ENCODE peak calls at places on chromosomes 1 and 21, in ten cellular contexts. One of them, this sample, is unnamed.

GRCh38 chr1:157878059-157878458 is 36.5 kb upstream of the CD5L start:
- DNase-seq in stimulated activated CD4-positive, alpha-beta T cell treated with anti-CD3 and anti-CD28 coated beads, Interleukin-15, amount 100 ng/mL, for 1 hour: no peak
- DNase-seq in heart right ventricle: no peak
- DNase-seq in heart left ventricle: no peak
- DNase-seq in NCI-H1436: no peak
- DNase-seq in naive thymus-derived CD8-positive, alpha-beta T cell: no peak
- DNase-seq in effector CD4-positive, alpha-beta T cell: no peak
- DNase-seq in cardiac fibroblast: peak
- DNase-seq in EL: peak
- DNase-seq in NCI-H1694 treated with DMSO at 0.1 percent for 48 hours: peak
- DNase-seq in this sample: no peak

GRCh38 chr1:167486090-167486824 is 32.1 kb downstream of the CD247 start:
- DNase-seq in heart right ventricle: no peak
- DNase-seq in stimulated activated CD4-positive, alpha-beta T cell treated with anti-CD3 and anti-CD28 coated beads, Interleukin-15, amount 100 ng/mL, for 1 hour: no peak
- DNase-seq in NCI-H1436: no peak
- DNase-seq in naive thymus-derived CD8-positive, alpha-beta T cell: no peak
- DNase-seq in EL: no peak
- DNase-seq in NCI-H1694 treated with DMSO at 0.1 percent for 48 hours: no peak
- DNase-seq in effector CD4-positive, alpha-beta T cell: no peak
- DNase-seq in cardiac fibroblast: no peak
- DNase-seq in heart left ventricle: no peak
- DNase-seq in this sample: no peak

GRCh38 chr1:94334764-94335163 is 83.4 kb upstream of the ABCD3 start:
- DNase-seq in naive thymus-derived CD8-positive, alpha-beta T cell: no peak
- DNase-seq in stimulated activated CD4-positive, alpha-beta T cell treated with anti-CD3 and anti-CD28 coated beads, Interleukin-15, amount 100 ng/mL, for 1 hour: no peak
- DNase-seq in effector CD4-positive, alpha-beta T cell: no peak
- DNase-seq in heart left ventricle: no peak
- DNase-seq in cardiac fibroblast: no peak
- DNase-seq in NCI-H1694 treated with DMSO at 0.1 percent for 48 hours: no peak
- DNase-seq in NCI-H1436: no peak
- DNase-seq in heart right ventricle: no peak
- DNase-seq in EL: no peak
- DNase-seq in this sample: no peak

GRCh38 chr1:244964112-244964971 is 100.0 kb upstream of the HNRNPU start:
- DNase-seq in cardiac fibroblast: peak
- DNase-seq in NCI-H1694 treated with DMSO at 0.1 percent for 48 hours: no peak
- DNase-seq in heart left ventricle: no peak
- DNase-seq in stimulated activated CD4-positive, alpha-beta T cell treated with anti-CD3 and anti-CD28 coated beads, Interleukin-15, amount 100 ng/mL, for 1 hour: no peak
- DNase-seq in heart right ventricle: no peak
- DNase-seq in naive thymus-derived CD8-positive, alpha-beta T cell: no peak
- DNase-seq in effector CD4-positive, alpha-beta T cell: no peak
- DNase-seq in EL: peak
- DNase-seq in NCI-H1436: no peak
- DNase-seq in this sample: no peak

GRCh38 chr1:50208296-50208695 is 99.6 kb downstream of the ELAVL4 start:
- DNase-seq in heart left ventricle: no peak
- DNase-seq in cardiac fibroblast: no peak
- DNase-seq in NCI-H1694 treated with DMSO at 0.1 percent for 48 hours: no peak
- DNase-seq in stimulated activated CD4-positive, alpha-beta T cell treated with anti-CD3 and anti-CD28 coated beads, Interleukin-15, amount 100 ng/mL, for 1 hour: no peak
- DNase-seq in heart right ventricle: no peak
- DNase-seq in EL: no peak
- DNase-seq in naive thymus-derived CD8-positive, alpha-beta T cell: no peak
- DNase-seq in effector CD4-positive, alpha-beta T cell: no peak
- DNase-seq in NCI-H1436: peak
- DNase-seq in this sample: no peak

GRCh38 chr1:52674497-52675384 is 23.4 kb downstream of the COA7 start:
- DNase-seq in stimulated activated CD4-positive, alpha-beta T cell treated with anti-CD3 and anti-CD28 coated beads, Interleukin-15, amount 100 ng/mL, for 1 hour: no peak
- DNase-seq in EL: no peak
- DNase-seq in NCI-H1694 treated with DMSO at 0.1 percent for 48 hours: no peak
- DNase-seq in heart left ventricle: no peak
- DNase-seq in naive thymus-derived CD8-positive, alpha-beta T cell: no peak
- DNase-seq in NCI-H1436: no peak
- DNase-seq in heart right ventricle: no peak
- DNase-seq in effector CD4-positive, alpha-beta T cell: no peak
- DNase-seq in cardiac fibroblast: peak
- DNase-seq in this sample: no peak

GRCh38 chr1:107523061-107523460 is 382.2 kb downstream of the NTNG1 start:
- DNase-seq in NCI-H1694 treated with DMSO at 0.1 percent for 48 hours: no peak
- DNase-seq in EL: no peak
- DNase-seq in heart left ventricle: no peak
- DNase-seq in heart right ventricle: no peak
- DNase-seq in stimulated activated CD4-positive, alpha-beta T cell treated with anti-CD3 and anti-CD28 coated beads, Interleukin-15, amount 100 ng/mL, for 1 hour: no peak
- DNase-seq in naive thymus-derived CD8-positive, alpha-beta T cell: no peak
- DNase-seq in NCI-H1436: no peak
- DNase-seq in effector CD4-positive, alpha-beta T cell: no peak
- DNase-seq in cardiac fibroblast: no peak
- DNase-seq in this sample: no peak

GRCh38 chr1:214281030-214281901 is at the start of gene SMYD2:
- DNase-seq in NCI-H1436: peak
- DNase-seq in cardiac fibroblast: peak
- DNase-seq in effector CD4-positive, alpha-beta T cell: peak
- DNase-seq in heart right ventricle: peak
- DNase-seq in NCI-H1694 treated with DMSO at 0.1 percent for 48 hours: peak
- DNase-seq in stimulated activated CD4-positive, alpha-beta T cell treated with anti-CD3 and anti-CD28 coated beads, Interleukin-15, amount 100 ng/mL, for 1 hour: peak
- DNase-seq in heart left ventricle: peak
- DNase-seq in naive thymus-derived CD8-positive, alpha-beta T cell: peak
- DNase-seq in EL: peak
- DNase-seq in this sample: no peak

GRCh38 chr1:231443363-231443762 is 21.3 kb upstream of the EGLN1 start:
- DNase-seq in cardiac fibroblast: no peak
- DNase-seq in NCI-H1436: no peak
- DNase-seq in effector CD4-positive, alpha-beta T cell: no peak
- DNase-seq in stimulated activated CD4-positive, alpha-beta T cell treated with anti-CD3 and anti-CD28 coated beads, Interleukin-15, amount 100 ng/mL, for 1 hour: no peak
- DNase-seq in naive thymus-derived CD8-positive, alpha-beta T cell: no peak
- DNase-seq in heart left ventricle: no peak
- DNase-seq in EL: no peak
- DNase-seq in NCI-H1694 treated with DMSO at 0.1 percent for 48 hours: no peak
- DNase-seq in heart right ventricle: no peak
- DNase-seq in this sample: no peak

GRCh38 chr21:38440746-38441145 is 57.5 kb downstream of the ERG start:
- DNase-seq in heart left ventricle: no peak
- DNase-seq in EL: peak
- DNase-seq in cardiac fibroblast: peak
- DNase-seq in NCI-H1436: no peak
- DNase-seq in effector CD4-positive, alpha-beta T cell: no peak
- DNase-seq in NCI-H1694 treated with DMSO at 0.1 percent for 48 hours: no peak
- DNase-seq in heart right ventricle: no peak
- DNase-seq in stimulated activated CD4-positive, alpha-beta T cell treated with anti-CD3 and anti-CD28 coated beads, Interleukin-15, amount 100 ng/mL, for 1 hour: no peak
- DNase-seq in naive thymus-derived CD8-positive, alpha-beta T cell: no peak
- DNase-seq in this sample: no peak

GRCh38 chr1:31756578-31756977 is 7.6 kb downstream of the ADGRB2 start:
- DNase-seq in cardiac fibroblast: no peak
- DNase-seq in heart left ventricle: no peak
- DNase-seq in EL: no peak
- DNase-seq in heart right ventricle: no peak
- DNase-seq in effector CD4-positive, alpha-beta T cell: no peak
- DNase-seq in NCI-H1694 treated with DMSO at 0.1 percent for 48 hours: no peak
- DNase-seq in naive thymus-derived CD8-positive, alpha-beta T cell: no peak
- DNase-seq in NCI-H1436: no peak
- DNase-seq in stimulated activated CD4-positive, alpha-beta T cell treated with anti-CD3 and anti-CD28 coated beads, Interleukin-15, amount 100 ng/mL, for 1 hour: no peak
- DNase-seq in this sample: no peak

GRCh38 chr1:113576271-113576670 is 183.0 kb downstream of the PHTF1 start:
- DNase-seq in heart left ventricle: no peak
- DNase-seq in NCI-H1436: no peak
- DNase-seq in NCI-H1694 treated with DMSO at 0.1 percent for 48 hours: no peak
- DNase-seq in cardiac fibroblast: no peak
- DNase-seq in stimulated activated CD4-positive, alpha-beta T cell treated with anti-CD3 and anti-CD28 coated beads, Interleukin-15, amount 100 ng/mL, for 1 hour: no peak
- DNase-seq in naive thymus-derived CD8-positive, alpha-beta T cell: no peak
- DNase-seq in EL: no peak
- DNase-seq in effector CD4-positive, alpha-beta T cell: no peak
- DNase-seq in heart right ventricle: no peak
- DNase-seq in this sample: no peak

GRCh38 chr1:28526886-28527285 is 21.0 kb downstream of the RCC1 start:
- DNase-seq in NCI-H1436: no peak
- DNase-seq in naive thymus-derived CD8-positive, alpha-beta T cell: no peak
- DNase-seq in heart left ventricle: no peak
- DNase-seq in NCI-H1694 treated with DMSO at 0.1 percent for 48 hours: no peak
- DNase-seq in EL: peak
- DNase-seq in heart right ventricle: no peak
- DNase-seq in effector CD4-positive, alpha-beta T cell: no peak
- DNase-seq in stimulated activated CD4-positive, alpha-beta T cell treated with anti-CD3 and anti-CD28 coated beads, Interleukin-15, amount 100 ng/mL, for 1 hour: no peak
- DNase-seq in cardiac fibroblast: peak
- DNase-seq in this sample: no peak

GRCh38 chr1:94069649-94070285 is 51.2 kb downstream of the ABCA4 start:
- DNase-seq in stimulated activated CD4-positive, alpha-beta T cell treated with anti-CD3 and anti-CD28 coated beads, Interleukin-15, amount 100 ng/mL, for 1 hour: no peak
- DNase-seq in NCI-H1436: no peak
- DNase-seq in EL: peak
- DNase-seq in NCI-H1694 treated with DMSO at 0.1 percent for 48 hours: no peak
- DNase-seq in heart left ventricle: no peak
- DNase-seq in heart right ventricle: no peak
- DNase-seq in cardiac fibroblast: peak
- DNase-seq in naive thymus-derived CD8-positive, alpha-beta T cell: no peak
- DNase-seq in effector CD4-positive, alpha-beta T cell: no peak
- DNase-seq in this sample: peak

GRCh38 chr1:53585565-53585964 is 126.4 kb downstream of the DMRTB1 start:
- DNase-seq in stimulated activated CD4-positive, alpha-beta T cell treated with anti-CD3 and anti-CD28 coated beads, Interleukin-15, amount 100 ng/mL, for 1 hour: no peak
- DNase-seq in NCI-H1436: no peak
- DNase-seq in naive thymus-derived CD8-positive, alpha-beta T cell: no peak
- DNase-seq in heart right ventricle: no peak
- DNase-seq in heart left ventricle: no peak
- DNase-seq in cardiac fibroblast: no peak
- DNase-seq in EL: no peak
- DNase-seq in effector CD4-positive, alpha-beta T cell: no peak
- DNase-seq in NCI-H1694 treated with DMSO at 0.1 percent for 48 hours: no peak
- DNase-seq in this sample: no peak

GRCh38 chr1:113881661-113882060 is 5.7 kb downstream of the BCL2L15 start:
- DNase-seq in heart right ventricle: no peak
- DNase-seq in naive thymus-derived CD8-positive, alpha-beta T cell: no peak
- DNase-seq in heart left ventricle: no peak
- DNase-seq in effector CD4-positive, alpha-beta T cell: no peak
- DNase-seq in NCI-H1436: no peak
- DNase-seq in NCI-H1694 treated with DMSO at 0.1 percent for 48 hours: no peak
- DNase-seq in EL: no peak
- DNase-seq in stimulated activated CD4-positive, alpha-beta T cell treated with anti-CD3 and anti-CD28 coated beads, Interleukin-15, amount 100 ng/mL, for 1 hour: no peak
- DNase-seq in cardiac fibroblast: no peak
- DNase-seq in this sample: no peak

GRCh38 chr1:228538831-228539230 is 51.6 kb downstream of the RNF187 start:
- DNase-seq in EL: no peak
- DNase-seq in NCI-H1436: no peak
- DNase-seq in effector CD4-positive, alpha-beta T cell: no peak
- DNase-seq in heart left ventricle: no peak
- DNase-seq in naive thymus-derived CD8-positive, alpha-beta T cell: no peak
- DNase-seq in stimulated activated CD4-positive, alpha-beta T cell treated with anti-CD3 and anti-CD28 coated beads, Interleukin-15, amount 100 ng/mL, for 1 hour: no peak
- DNase-seq in heart right ventricle: no peak
- DNase-seq in cardiac fibroblast: no peak
- DNase-seq in NCI-H1694 treated with DMSO at 0.1 percent for 48 hours: no peak
- DNase-seq in this sample: no peak

GRCh38 chr1:84402060-84402459 is 3.8 kb downstream of the DNASE2B start:
- DNase-seq in stimulated activated CD4-positive, alpha-beta T cell treated with anti-CD3 and anti-CD28 coated beads, Interleukin-15, amount 100 ng/mL, for 1 hour: no peak
- DNase-seq in heart left ventricle: no peak
- DNase-seq in EL: no peak
- DNase-seq in NCI-H1436: no peak
- DNase-seq in effector CD4-positive, alpha-beta T cell: no peak
- DNase-seq in NCI-H1694 treated with DMSO at 0.1 percent for 48 hours: no peak
- DNase-seq in naive thymus-derived CD8-positive, alpha-beta T cell: no peak
- DNase-seq in cardiac fibroblast: peak
- DNase-seq in heart right ventricle: no peak
- DNase-seq in this sample: no peak

GRCh38 chr1:43104027-43104763 is 67.9 kb downstream of the EBNA1BP2 start:
- DNase-seq in heart right ventricle: no peak
- DNase-seq in stimulated activated CD4-positive, alpha-beta T cell treated with anti-CD3 and anti-CD28 coated beads, Interleukin-15, amount 100 ng/mL, for 1 hour: no peak
- DNase-seq in EL: no peak
- DNase-seq in NCI-H1436: no peak
- DNase-seq in naive thymus-derived CD8-positive, alpha-beta T cell: no peak
- DNase-seq in effector CD4-positive, alpha-beta T cell: no peak
- DNase-seq in cardiac fibroblast: no peak
- DNase-seq in NCI-H1694 treated with DMSO at 0.1 percent for 48 hours: no peak
- DNase-seq in heart left ventricle: no peak
- DNase-seq in this sample: no peak

GRCh38 chr21:37460196-37460595 is 93.6 kb downstream of the DYRK1A start:
- DNase-seq in NCI-H1436: no peak
- DNase-seq in EL: no peak
- DNase-seq in naive thymus-derived CD8-positive, alpha-beta T cell: no peak
- DNase-seq in stimulated activated CD4-positive, alpha-beta T cell treated with anti-CD3 and anti-CD28 coated beads, Interleukin-15, amount 100 ng/mL, for 1 hour: no peak
- DNase-seq in heart right ventricle: no peak
- DNase-seq in NCI-H1694 treated with DMSO at 0.1 percent for 48 hours: no peak
- DNase-seq in heart left ventricle: no peak
- DNase-seq in cardiac fibroblast: no peak
- DNase-seq in effector CD4-positive, alpha-beta T cell: no peak
- DNase-seq in this sample: no peak

GRCh38 chr1:94745742-94746141 is 74.4 kb upstream of the SLC44A3 start:
- DNase-seq in NCI-H1436: no peak
- DNase-seq in heart right ventricle: no peak
- DNase-seq in stimulated activated CD4-positive, alpha-beta T cell treated with anti-CD3 and anti-CD28 coated beads, Interleukin-15, amount 100 ng/mL, for 1 hour: no peak
- DNase-seq in naive thymus-derived CD8-positive, alpha-beta T cell: no peak
- DNase-seq in heart left ventricle: no peak
- DNase-seq in cardiac fibroblast: no peak
- DNase-seq in effector CD4-positive, alpha-beta T cell: no peak
- DNase-seq in EL: no peak
- DNase-seq in NCI-H1694 treated with DMSO at 0.1 percent for 48 hours: no peak
- DNase-seq in this sample: no peak

GRCh38 chr1:223741861-223742260 is 29.5 kb downstream of the CAPN2 start:
- DNase-seq in heart right ventricle: no peak
- DNase-seq in stimulated activated CD4-positive, alpha-beta T cell treated with anti-CD3 and anti-CD28 coated beads, Interleukin-15, amount 100 ng/mL, for 1 hour: no peak
- DNase-seq in NCI-H1436: no peak
- DNase-seq in effector CD4-positive, alpha-beta T cell: no peak
- DNase-seq in NCI-H1694 treated with DMSO at 0.1 percent for 48 hours: no peak
- DNase-seq in cardiac fibroblast: peak
- DNase-seq in EL: peak
- DNase-seq in heart left ventricle: no peak
- DNase-seq in naive thymus-derived CD8-positive, alpha-beta T cell: no peak
- DNase-seq in this sample: no peak

GRCh38 chr1:55466343-55466742 is 251.2 kb upstream of the USP24 start:
- DNase-seq in NCI-H1694 treated with DMSO at 0.1 percent for 48 hours: no peak
- DNase-seq in effector CD4-positive, alpha-beta T cell: no peak
- DNase-seq in heart right ventricle: no peak
- DNase-seq in EL: no peak
- DNase-seq in heart left ventricle: no peak
- DNase-seq in cardiac fibroblast: no peak
- DNase-seq in NCI-H1436: no peak
- DNase-seq in naive thymus-derived CD8-positive, alpha-beta T cell: no peak
- DNase-seq in stimulated activated CD4-positive, alpha-beta T cell treated with anti-CD3 and anti-CD28 coated beads, Interleukin-15, amount 100 ng/mL, for 1 hour: no peak
- DNase-seq in this sample: no peak

GRCh38 chr1:35497571-35497970 is 59.6 kb downstream of the KIAA0319L start:
- DNase-seq in cardiac fibroblast: no peak
- DNase-seq in stimulated activated CD4-positive, alpha-beta T cell treated with anti-CD3 and anti-CD28 coated beads, Interleukin-15, amount 100 ng/mL, for 1 hour: no peak
- DNase-seq in naive thymus-derived CD8-positive, alpha-beta T cell: no peak
- DNase-seq in heart left ventricle: no peak
- DNase-seq in heart right ventricle: no peak
- DNase-seq in effector CD4-positive, alpha-beta T cell: no peak
- DNase-seq in EL: no peak
- DNase-seq in NCI-H1694 treated with DMSO at 0.1 percent for 48 hours: no peak
- DNase-seq in NCI-H1436: no peak
- DNase-seq in this sample: no peak

GRCh38 chr1:193338194-193338593 is 151.8 kb upstream of the B3GALT2 start:
- DNase-seq in EL: peak
- DNase-seq in heart left ventricle: no peak
- DNase-seq in cardiac fibroblast: peak
- DNase-seq in naive thymus-derived CD8-positive, alpha-beta T cell: no peak
- DNase-seq in NCI-H1436: no peak
- DNase-seq in NCI-H1694 treated with DMSO at 0.1 percent for 48 hours: no peak
- DNase-seq in heart right ventricle: no peak
- DNase-seq in effector CD4-positive, alpha-beta T cell: no peak
- DNase-seq in stimulated activated CD4-positive, alpha-beta T cell treated with anti-CD3 and anti-CD28 coated beads, Interleukin-15, amount 100 ng/mL, for 1 hour: no peak
- DNase-seq in this sample: no peak

GRCh38 chr1:51859737-51860136 is 18.8 kb downstream of the NRDC start:
- DNase-seq in naive thymus-derived CD8-positive, alpha-beta T cell: no peak
- DNase-seq in NCI-H1694 treated with DMSO at 0.1 percent for 48 hours: no peak
- DNase-seq in EL: no peak
- DNase-seq in cardiac fibroblast: no peak
- DNase-seq in effector CD4-positive, alpha-beta T cell: no peak
- DNase-seq in heart left ventricle: no peak
- DNase-seq in stimulated activated CD4-positive, alpha-beta T cell treated with anti-CD3 and anti-CD28 coated beads, Interleukin-15, amount 100 ng/mL, for 1 hour: no peak
- DNase-seq in NCI-H1436: no peak
- DNase-seq in heart right ventricle: no peak
- DNase-seq in this sample: no peak

GRCh38 chr1:197774691-197775281 is 494 bp downstream of the DENND1B start:
- DNase-seq in naive thymus-derived CD8-positive, alpha-beta T cell: peak
- DNase-seq in heart left ventricle: peak
- DNase-seq in stimulated activated CD4-positive, alpha-beta T cell treated with anti-CD3 and anti-CD28 coated beads, Interleukin-15, amount 100 ng/mL, for 1 hour: no peak
- DNase-seq in heart right ventricle: peak
- DNase-seq in effector CD4-positive, alpha-beta T cell: peak
- DNase-seq in cardiac fibroblast: peak
- DNase-seq in EL: peak
- DNase-seq in NCI-H1436: no peak
- DNase-seq in NCI-H1694 treated with DMSO at 0.1 percent for 48 hours: no peak
- DNase-seq in this sample: no peak

GRCh38 chr1:182888736-182889531 is 49.8 kb downstream of the DHX9 start:
- DNase-seq in heart left ventricle: no peak
- DNase-seq in naive thymus-derived CD8-positive, alpha-beta T cell: no peak
- DNase-seq in NCI-H1694 treated with DMSO at 0.1 percent for 48 hours: no peak
- DNase-seq in stimulated activated CD4-positive, alpha-beta T cell treated with anti-CD3 and anti-CD28 coated beads, Interleukin-15, amount 100 ng/mL, for 1 hour: no peak
- DNase-seq in effector CD4-positive, alpha-beta T cell: no peak
- DNase-seq in cardiac fibroblast: peak
- DNase-seq in EL: peak
- DNase-seq in NCI-H1436: no peak
- DNase-seq in heart right ventricle: no peak
- DNase-seq in this sample: no peak